ENCODE peak calls at places on chromosomes 6 and 20, in ten cellular contexts. P is breast epithelium, Q is K562, G is GM23338, K is sigmoid colon, O is stomach, Y is HepG2, N is spleen, C is transverse colon, I is suprapubic skin. F is an unnamed sample.

GRCh38 chr6:168545428-168545827 is 104.4 kb downstream of the SMOC2 start:
- DNase-seq in Q (no peak), K (no peak), N (no peak), O (no peak), G (no peak), C (no peak), Y (no peak), I (peak), P (no peak), F (no peak)

GRCh38 chr20:20702330-20703245 is 9.9 kb downstream of the RALGAPA2 start:
- DNase-seq in O (no peak), P (no peak), K (no peak), C (no peak), I (no peak), Q (no peak), N (no peak), G (no peak), Y (no peak), F (no peak)

GRCh38 chr6:6676910-6677441 is 88.5 kb downstream of the LY86 start:
- DNase-seq in Y (peak), Q (peak), N (peak), K (peak), C (peak), P (peak), O (peak), G (peak), I (peak), F (peak)

GRCh38 chr6:16762265-16762546 is 946 bp upstream of the ATXN1 start:
- DNase-seq in O (no peak), C (no peak), Y (no peak), I (no peak), K (no peak), P (no peak), G (peak), Q (no peak), N (no peak), F (no peak)

GRCh38 chr20:23361108-23361650 is 803 bp upstream of the GZF1 start:
- DNase-seq in Y (peak), C (no peak), K (no peak), N (no peak), P (no peak), I (no peak), G (peak), O (no peak), Q (no peak), F (no peak)

GRCh38 chr6:12238191-12238590 is 52.0 kb upstream of the EDN1 start:
- DNase-seq in P (no peak), O (no peak), C (no peak), G (no peak), I (no peak), Q (no peak), N (no peak), K (no peak), Y (no peak), F (no peak)

GRCh38 chr6:19664878-19665715 is 172.1 kb upstream of the ID4 start:
- DNase-seq in P (no peak), C (no peak), Y (no peak), G (no peak), O (no peak), K (no peak), Q (no peak), N (no peak), I (no peak), F (no peak)

GRCh38 chr20:2746636-2747265 is 53.7 kb downstream of the CPXM1 start:
- DNase-seq in N (peak), Y (no peak), Q (no peak), O (no peak), G (no peak), K (peak), I (no peak), P (no peak), C (no peak), F (peak)

GRCh38 chr6:112480551-112480950 is 133.4 kb downstream of the RFPL4B start:
- DNase-seq in P (no peak), G (no peak), Y (no peak), I (no peak), N (no peak), Q (no peak), O (no peak), K (no peak), C (no peak), F (no peak)

GRCh38 chr6:74096329-74096728 is 400.3 kb downstream of the CD109 start:
- DNase-seq in Y (no peak), N (no peak), G (no peak), P (no peak), O (no peak), C (no peak), I (no peak), Q (no peak), K (no peak), F (no peak)

GRCh38 chr6:41039060-41039998 is at the start of gene UNC5CL:
- DNase-seq in Q (peak), I (peak), C (peak), G (peak), K (no peak), O (peak), Y (peak), P (no peak), N (no peak), F (no peak)

GRCh38 chr6:85132091-85132490 is 317.8 kb upstream of the NT5E start:
- DNase-seq in K (no peak), C (no peak), N (no peak), G (no peak), Q (no peak), I (no peak), Y (no peak), O (no peak), P (no peak), F (no peak)

DNA sequence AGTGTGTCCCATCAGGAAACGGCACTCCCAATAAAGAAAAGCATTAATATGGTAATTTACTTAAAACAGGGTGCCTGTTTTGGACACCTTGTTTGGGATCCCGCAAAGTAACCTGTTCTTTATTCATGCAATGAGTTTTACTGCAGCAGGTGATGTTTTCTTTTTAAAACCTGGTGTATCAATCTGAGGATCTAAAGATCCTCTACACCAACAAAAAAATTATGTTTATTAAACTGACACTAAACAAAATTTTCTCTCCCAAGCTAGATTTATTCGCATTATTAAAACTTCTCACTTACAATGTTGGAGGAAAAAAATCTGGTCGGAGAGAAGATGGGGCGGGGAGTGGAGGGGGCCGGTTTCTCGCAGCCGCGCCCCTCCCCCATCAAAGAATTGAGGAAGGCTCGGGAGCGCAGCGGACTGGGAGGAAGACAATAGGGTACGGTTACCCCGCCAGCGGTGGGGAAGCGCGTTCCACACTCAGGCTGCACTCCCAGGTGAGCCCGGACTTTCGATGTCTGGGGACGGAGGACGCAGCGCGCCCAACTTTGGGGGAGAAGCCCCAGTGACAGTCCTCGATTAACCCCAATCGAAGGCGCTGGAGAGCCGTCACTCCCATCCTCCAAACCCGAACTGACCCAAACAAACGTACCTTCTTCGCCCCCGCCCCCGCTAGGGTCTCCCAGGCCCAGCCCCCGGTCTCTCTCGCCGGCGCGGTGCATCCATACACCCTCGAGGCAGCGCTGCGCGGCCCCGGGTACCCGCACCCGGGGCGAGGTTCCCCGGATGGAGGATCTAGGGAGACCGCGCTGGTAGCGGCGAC is 1.3 kb downstream of the CD24 start:
- DNase-seq in C (peak), O (peak), Q (no peak), G (peak), Y (no peak), P (peak), N (peak), I (no peak), K (no peak), F (no peak)
- TF ChIP-seq POLR2AphosphoS5 in C (no peak), O (no peak), Q (no peak), G (peak), Y (no peak), P (no peak), N (no peak), I (no peak), K (no peak), F (no peak)

GRCh38 chr20:31716351-31716750 is 6.3 kb downstream of the BCL2L1 start:
- DNase-seq in C (no peak), Y (no peak), Q (no peak), N (no peak), P (no peak), K (no peak), G (no peak), O (no peak), I (no peak), F (no peak)

GRCh38 chr20:31717478-31717946 is 5.2 kb downstream of the BCL2L1 start:
- DNase-seq in G (no peak), O (no peak), I (no peak), N (no peak), P (no peak), Y (no peak), Q (no peak), K (no peak), C (no peak), F (no peak)

GRCh38 chr20:31713312-31714049 is 9.2 kb downstream of the BCL2L1 start:
- DNase-seq in K (peak), Q (no peak), C (peak), O (peak), P (no peak), I (peak), N (peak), Y (peak), G (peak), F (no peak)

GRCh38 chr20:31716818-31717477 is 5.7 kb downstream of the BCL2L1 start:
- DNase-seq in G (no peak), P (no peak), I (no peak), O (no peak), Q (no peak), N (peak), Y (no peak), K (peak), C (no peak), F (no peak)

DNA sequence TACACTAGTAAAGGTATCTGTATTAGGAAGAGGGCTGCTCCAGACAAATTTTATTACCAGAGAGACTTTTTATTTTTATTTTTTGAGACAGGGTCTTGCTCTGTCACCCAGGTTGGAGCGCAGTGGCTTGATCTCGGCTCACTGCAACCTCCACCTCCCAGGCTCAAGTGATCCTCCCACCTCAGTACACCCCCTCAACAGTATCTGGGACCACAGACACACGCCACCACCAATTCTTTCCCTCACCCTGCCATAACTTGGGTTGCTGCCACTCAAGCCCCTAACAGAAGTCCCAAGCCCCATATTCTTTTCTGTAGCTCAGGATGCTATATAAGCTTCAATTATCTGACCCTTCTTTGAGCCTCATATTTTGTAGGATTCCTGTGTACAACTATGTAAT is 6.9 kb downstream of the BCL2L1 start:
- DNase-seq in N (no peak), Q (no peak), C (no peak), O (no peak), G (no peak), Y (no peak), P (no peak), I (no peak), K (peak), F (no peak)
- H3K4me3 ChIP-seq in N (no peak), Q (peak), C (no peak), O (no peak), G (no peak), Y (peak), P (no peak), I (peak), K (no peak), F (no peak)

DNA sequence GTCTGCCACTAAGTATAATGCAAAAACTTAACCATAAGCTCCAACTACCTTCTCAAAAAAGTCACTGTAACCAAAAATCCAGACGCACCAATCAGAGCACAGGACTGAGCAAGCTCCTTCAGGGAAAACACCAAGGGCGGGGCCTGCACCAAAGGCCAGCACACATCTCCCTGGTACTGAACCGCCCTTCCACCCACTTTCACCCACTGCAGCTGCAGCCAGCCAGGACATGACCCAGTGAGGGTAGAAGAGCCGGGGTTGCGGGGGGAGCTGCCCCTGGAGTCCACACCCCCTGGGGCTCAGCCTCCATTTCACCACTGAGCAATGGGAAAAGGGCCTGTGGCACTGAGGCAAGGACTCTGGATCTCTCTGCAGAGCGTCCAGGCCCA is 54.3 kb downstream of the TAF4 start:
- DNase-seq in Y (no peak), C (no peak), G (no peak), P (no peak), I (no peak), O (no peak), Q (no peak), K (no peak), N (no peak), F (no peak)
- H3K27ac ChIP-seq in Y (no peak), C (no peak), G (no peak), P (no peak), I (no peak), O (no peak), Q (no peak), K (no peak), N (no peak), F (no peak)

GRCh38 chr20:62968378-62969178 is 16.1 kb downstream of the SLC17A9 start:
- DNase-seq in G (no peak), K (no peak), Q (no peak), P (no peak), N (no peak), C (no peak), O (no peak), I (no peak), Y (no peak), F (no peak)
- TF ChIP-seq POLR2AphosphoS5 in G (no peak), K (no peak), Q (no peak), P (no peak), N (no peak), C (no peak), O (no peak), I (no peak), Y (peak), F (no peak)

GRCh38 chr20:46306743-46307138 is 1.6 kb downstream of the CDH22 start:
- DNase-seq in Y (no peak), Q (no peak), C (no peak), G (no peak), I (no peak), N (no peak), O (no peak), P (no peak), K (no peak), F (no peak)
- H3K4me3 ChIP-seq in Y (no peak), Q (no peak), C (no peak), G (peak), I (peak), N (no peak), O (peak), P (no peak), K (no peak), F (no peak)

DNA sequence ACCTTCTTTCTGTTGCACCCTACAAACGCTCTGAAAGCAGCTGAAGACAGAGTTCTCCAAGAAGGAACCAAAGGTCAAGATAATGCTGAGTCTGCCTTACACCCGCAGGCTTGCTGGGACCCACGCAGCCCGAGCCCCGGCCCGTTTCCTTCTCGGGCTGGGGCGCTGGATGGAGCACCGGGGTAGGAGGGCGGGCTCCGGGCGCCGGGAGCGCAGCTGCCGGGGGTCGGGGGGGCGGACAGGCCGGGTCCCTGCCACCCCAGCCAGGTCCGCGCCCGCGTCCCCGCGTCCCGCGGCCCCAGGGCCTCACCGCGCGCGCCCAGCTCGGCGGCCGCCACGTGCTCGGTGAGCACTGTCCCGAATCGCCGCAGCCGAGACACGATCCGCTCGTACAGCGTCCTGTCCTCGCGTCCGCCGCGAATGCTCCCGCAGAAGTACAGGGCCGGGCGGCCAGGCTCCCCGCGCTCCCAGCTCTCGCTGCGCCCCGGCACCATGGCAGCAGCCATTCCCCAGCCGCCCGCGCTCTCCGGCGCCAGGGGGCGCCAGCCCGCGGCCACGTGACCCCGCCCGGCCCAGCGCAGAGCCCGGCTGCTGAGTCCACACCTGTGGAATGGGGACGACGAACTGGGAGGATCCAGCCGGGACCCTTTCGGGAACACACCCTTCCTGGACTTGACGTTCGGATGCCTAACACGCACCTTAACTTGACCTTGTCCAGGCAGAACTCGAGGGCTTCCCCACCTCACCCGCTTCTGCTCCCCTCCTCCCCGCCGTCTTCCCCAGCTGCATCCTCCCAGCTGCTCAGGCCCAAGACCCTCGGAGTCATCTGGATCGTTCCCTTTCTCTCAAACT is at the start of gene DNPH1:
- DNase-seq in Y (peak), Q (peak), P (peak), C (peak), O (peak), N (peak), I (peak), K (peak), G (peak), F (no peak)
- H3K27ac ChIP-seq in Y (peak), Q (peak), P (peak), C (peak), O (peak), N (peak), I (peak), K (peak), G (no peak), F (peak)

F was measured in esophagus muscularis mucosa.